ENCODE peak calls at places on chromosomes 11 and 22, in five cellular contexts. A is cardiac muscle cell, K is PC-3, M is Peyer's patch, E is left lung. T is an unnamed sample.

GRCh38 chr11:77107950-77108349 is 5.3 kb downstream of the OMP start:
- DNase-seq in A (no peak), K (peak; percentile 94), M (peak; percentile 79), E (peak; percentile 72), T (no peak)

GRCh38 chr22:31969789-31970489 is 25.6 kb downstream of the YWHAH start:
- DNase-seq in A (peak; percentile 73), K (peak; percentile 78), M (peak; percentile 80), E (peak; percentile 73), T (peak; percentile 67)

GRCh38 chr11:66744485-66745355 is 15.7 kb upstream of the SPTBN2 start:
- DNase-seq in A (peak; percentile 88), K (peak; percentile 94), M (peak; percentile 95), E (peak; percentile 85), T (peak; percentile 66)

GRCh38 chr22:25368271-25368670 is 148.8 kb downstream of the CRYBB2 start:
- DNase-seq in A (no peak), K (peak; percentile 61), M (no peak), E (no peak), T (peak; percentile 21)

GRCh38 chr11:109729761-109730160 is 307.8 kb downstream of the C11orf87 start:
- DNase-seq in A (no peak), K (no peak), M (no peak), E (peak; percentile 37), T (no peak)

GRCh38 chr11:85725510-85726258 is 39.7 kb upstream of the CCDC89 start:
- DNase-seq in A (no peak), K (peak; percentile 99), M (no peak), E (no peak), T (peak; percentile 84)

GRCh38 chr22:27596133-27596905 is 205.2 kb downstream of the MN1 start:
- DNase-seq in A (no peak), K (no peak), M (no peak), E (no peak), T (no peak)

GRCh38 chr11:1763336-1763795 is 361 bp downstream of the CTSD start:
- DNase-seq in A (no peak), K (no peak), M (no peak), E (no peak), T (no peak)

GRCh38 chr22:50735739-50736030 is 2.3 kb upstream of the ACR start:
- DNase-seq in A (no peak), K (no peak), M (no peak), E (no peak), T (no peak)

GRCh38 chr22:26330971-26331625 is 98.0 kb upstream of the ASPHD2 start:
- DNase-seq in A (peak; percentile 59), K (peak; percentile 62), M (no peak), E (peak; percentile 36), T (peak; percentile 47)

GRCh38 chr11:87239531-87239930 is 201.8 kb downstream of the TMEM135 start:
- DNase-seq in A (no peak), K (no peak), M (no peak), E (no peak), T (no peak)

GRCh38 chr22:21639359-21639758 is 2.7 kb upstream of the SDF2L1 start:
- DNase-seq in A (no peak), K (no peak), M (no peak), E (no peak), T (no peak)

GRCh38 chr11:16126361-16126760 is 230.0 kb downstream of the SOX6 start:
- DNase-seq in A (no peak), K (no peak), M (no peak), E (no peak), T (peak; percentile 14)

GRCh38 chr11:95450547-95451123 is 219.6 kb upstream of the SESN3 start:
- DNase-seq in A (no peak), K (no peak), M (no peak), E (no peak), T (no peak)

GRCh38 chr11:114340311-114341131 is 44.3 kb downstream of the NNMT start:
- DNase-seq in A (peak; percentile 75), K (peak; percentile 85), M (peak; percentile 42), E (peak; percentile 43), T (no peak)

GRCh38 chr11:19746081-19746480 is 33.4 kb downstream of the NAV2 start:
- DNase-seq in A (no peak), K (no peak), M (no peak), E (no peak), T (no peak)

GRCh38 chr22:41998361-41999261 is at the start of gene WBP2NL:
- DNase-seq in A (no peak), K (peak; percentile 69), M (peak; percentile 90), E (peak; percentile 93), T (peak; percentile 55)

GRCh38 chr11:122138759-122139594 is 23.0 kb upstream of the BLID start:
- DNase-seq in A (no peak), K (peak; percentile 44), M (no peak), E (no peak), T (no peak)

GRCh38 chr22:30649430-30650007 is 13.9 kb downstream of the SLC35E4 start:
- DNase-seq in A (no peak), K (peak; percentile 90), M (peak; percentile 74), E (peak; percentile 72), T (peak; percentile 66)

GRCh38 chr11:109993786-109994185 is 99.4 kb upstream of the ZC3H12C start:
- DNase-seq in A (no peak), K (no peak), M (no peak), E (no peak), T (no peak)

GRCh38 chr11:110297082-110297725 is 790 bp upstream of the RDX start:
- DNase-seq in A (no peak), K (peak; percentile 80), M (no peak), E (no peak), T (no peak)

GRCh38 chr11:122601131-122602125 is 54.1 kb upstream of the UBASH3B start:
- DNase-seq in A (peak; percentile 21), K (peak; percentile 27), M (no peak), E (no peak), T (peak; percentile 63)

GRCh38 chr11:86214710-86215109 is 29.8 kb upstream of the EED start:
- DNase-seq in A (no peak), K (peak; percentile 21), M (no peak), E (no peak), T (no peak)

GRCh38 chr11:74278721-74279148 is 32.7 kb downstream of the P4HA3 start:
- DNase-seq in A (no peak), K (peak; percentile 93), M (no peak), E (peak; percentile 81), T (peak; percentile 54)

GRCh38 chr22:43889366-43890253 is 2.2 kb downstream of the PNPLA5 start:
- DNase-seq in A (no peak), K (peak; percentile 19), M (no peak), E (peak; percentile 21), T (no peak)

GRCh38 chr11:18522388-18522787 is 4.4 kb downstream of the TSG101 start:
- DNase-seq in A (no peak), K (no peak), M (no peak), E (no peak), T (no peak)

GRCh38 chr11:72573380-72573949 is 100.8 kb downstream of the PDE2A start:
- DNase-seq in A (peak; percentile 65), K (peak; percentile 59), M (peak; percentile 59), E (no peak), T (no peak)

GRCh38 chr11:36012410-36012809 is 68.5 kb downstream of the LDLRAD3 start:
- DNase-seq in A (no peak), K (peak; percentile 62), M (no peak), E (no peak), T (peak; percentile 64)

GRCh38 chr22:42624551-42625106 is 9.9 kb upstream of the POLDIP3 start:
- DNase-seq in A (no peak), K (no peak), M (no peak), E (no peak), T (no peak)

GRCh38 chr11:121554552-121554951 is 101.8 kb upstream of the SORL1-AS1 start:
- DNase-seq in A (peak; percentile 23), K (no peak), M (no peak), E (no peak), T (no peak)

GRCh38 chr22:24414984-24415945 is 12.1 kb upstream of the ADORA2A start:
- DNase-seq in A (no peak), K (no peak), M (peak; percentile 49), E (no peak), T (no peak)

GRCh38 chr11:115503083-115503885 is 931 bp downstream of the CADM1 start:
- DNase-seq in A (peak; percentile 86), K (peak; percentile 34), M (peak; percentile 67), E (peak; percentile 71), T (peak; percentile 64)

GRCh38 chr11:18192988-18193387 is 20.4 kb downstream of the MRGPRX4 start:
- DNase-seq in A (no peak), K (peak; percentile 7), M (no peak), E (no peak), T (peak; percentile 12)

GRCh38 chr11:64095949-64096348 is 60.2 kb downstream of the FLRT1 start:
- DNase-seq in A (peak; percentile 51), K (no peak), M (no peak), E (no peak), T (no peak)

GRCh38 chr11:92663539-92663938 is 305.9 kb upstream of the MTNR1B start:
- DNase-seq in A (no peak), K (no peak), M (no peak), E (no peak), T (no peak)

GRCh38 chr22:32333141-32333768 is 24.4 kb upstream of the RFPL3 start:
- DNase-seq in A (no peak), K (no peak), M (peak; percentile 33), E (no peak), T (no peak)

GRCh38 chr22:38657248-38657909 is 941 bp downstream of the CBY1 start:
- DNase-seq in A (peak; percentile 29), K (peak; percentile 31), M (no peak), E (no peak), T (peak; percentile 36)

DNA sequence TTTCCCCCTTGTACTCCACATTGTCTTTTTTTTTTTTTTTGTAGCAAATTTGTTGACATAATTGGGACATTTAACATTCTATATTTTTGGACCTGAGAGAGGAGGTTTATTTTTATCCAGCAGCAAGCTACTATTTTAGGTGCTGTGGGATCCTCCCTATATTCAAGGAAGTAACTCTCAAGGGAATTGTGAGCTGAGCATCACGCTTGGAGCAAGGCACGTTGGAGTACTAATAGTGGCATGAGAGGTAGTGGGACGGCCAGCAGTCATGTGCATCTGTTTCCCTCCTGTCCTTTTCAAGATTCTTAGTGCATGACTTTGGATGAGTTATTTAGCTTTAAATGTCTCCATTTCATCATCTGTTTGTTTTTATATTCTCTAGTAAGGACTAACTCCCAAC is 52.3 kb downstream of the EXT2 start:
- DNase-seq in A (no peak), K (no peak), M (no peak), E (no peak), T (no peak)
- H3K27ac ChIP-seq in A (no peak overlapping the region), K (no peak overlapping the region), M (no peak overlapping the region), E (no peak overlapping the region), T (no peak overlapping the region)

DNA sequence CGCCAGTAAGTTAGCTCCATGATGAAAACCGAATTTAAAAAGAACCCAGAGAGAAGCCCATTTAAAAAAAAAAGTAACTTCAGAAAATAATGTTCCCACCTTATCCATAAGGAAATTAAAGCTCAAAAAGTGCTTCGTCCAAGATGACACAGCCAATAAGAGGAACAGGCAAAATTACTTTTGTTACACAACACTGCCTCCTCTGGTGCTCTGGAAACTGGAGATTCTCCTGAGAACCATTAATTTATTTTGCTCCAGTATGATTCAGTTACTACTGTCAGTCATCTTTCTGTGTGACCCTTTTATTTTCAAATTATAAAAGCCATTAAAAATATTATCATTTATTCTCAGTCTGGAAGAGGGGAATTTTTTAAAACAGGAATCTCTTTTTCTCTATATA is 2.0 kb downstream of the IFT27 start:
- DNase-seq in A (no peak), K (peak; percentile 66), M (no peak), E (no peak), T (no peak)
- TF ChIP-seq CTCF in A (peak; percentile 51), K (peak; percentile 69), M (no peak), E (no peak), T (peak; percentile 80)

GRCh38 chr11:45109400-45109799 is 37.0 kb upstream of the PRDM11 start:
- DNase-seq in A (no peak), K (no peak), M (no peak), E (no peak), T (no peak)
- H3K4me1 ChIP-seq in A (peaks cover 9% of the 10 kb centered on the region), K (no peaks in the 10 kb centered on the region), M (no peaks in the 10 kb centered on the region), E (no peaks in the 10 kb centered on the region), T (no peaks in the 10 kb centered on the region)

GRCh38 chr11:3904228-3904627 is 48.8 kb downstream of the STIM1 start:
- DNase-seq in A (no peak), K (peak; percentile 67), M (no peak), E (no peak), T (peak; percentile 20)
- H3K27ac ChIP-seq in A (no peak overlapping the region), K (peak overlapping the region; percentile 89), M (peak overlapping the region; percentile 19), E (no peak overlapping the region), T (peak overlapping the region; percentile 79)

T was measured in foreskin keratinocyte.